ENCODE peak calls at places on chromosomes 6 and 20, in four cellular contexts. A is HS-5, P is endothelial cell, L is GM12864. B is an unnamed sample.

GRCh38 chr20:4999788-5000187 is 1.5 kb downstream of the SLC23A2 start:
- DNase-seq in A (no peak), P (no peak), L (no peak), B (no peak)

GRCh38 chr20:58481541-58482021 is 33.6 kb downstream of the APCDD1L start:
- DNase-seq in A (no peak), P (peak; percentile 86), L (no peak), B (peak; percentile 53)

GRCh38 chr6:42010909-42011308 is 39.4 kb upstream of the TAF8 start:
- DNase-seq in A (no peak), P (no peak), L (no peak), B (no peak)

GRCh38 chr6:95227301-95227700 is 350.0 kb upstream of the MANEA start:
- DNase-seq in A (no peak), P (no peak), L (no peak), B (no peak)

GRCh38 chr20:31721408-31722332 is 998 bp downstream of the BCL2L1 start:
- DNase-seq in A (no peak), P (no peak), L (no peak), B (no peak)

GRCh38 chr20:53578492-53579222 is 15.0 kb downstream of the ZNF217 start:
- DNase-seq in A (peak; percentile 100), P (peak; percentile 71), L (peak; percentile 77), B (peak; percentile 72)

GRCh38 chr6:132126150-132126549 is 175.0 kb upstream of the CCN2 start:
- DNase-seq in A (no peak), P (no peak), L (no peak), B (no peak)

GRCh38 chr6:75409928-75410327 is 83.7 kb downstream of the FILIP1 start:
- DNase-seq in A (peak; percentile 39), P (no peak), L (no peak), B (no peak)

GRCh38 chr6:116010400-116011095 is 50.1 kb downstream of the FRK start:
- DNase-seq in A (peak; percentile 32), P (peak; percentile 64), L (no peak), B (peak; percentile 61)

GRCh38 chr6:36683145-36683655 is 4.7 kb downstream of the CDKN1A start:
- DNase-seq in A (no peak), P (no peak), L (no peak), B (no peak)

GRCh38 chr20:19628570-19629134 is 129.4 kb upstream of the RIN2 start:
- DNase-seq in A (peak; percentile 13), P (peak; percentile 83), L (peak; percentile 50), B (peak; percentile 74)

GRCh38 chr20:36465109-36466080 is 75.9 kb upstream of the MYL9 start:
- DNase-seq in A (peak; percentile 92), P (peak; percentile 35), L (no peak), B (no peak)

GRCh38 chr6:120354452-120355098 is 979.7 kb downstream of the TBC1D32 start:
- DNase-seq in A (peak; percentile 25), P (no peak), L (no peak), B (no peak)

GRCh38 chr6:47206626-47207025 is 103.1 kb downstream of the TNFRSF21 start:
- DNase-seq in A (no peak), P (no peak), L (no peak), B (no peak)

GRCh38 chr20:7152071-7152470 is 384.6 kb downstream of the BMP2 start:
- DNase-seq in A (no peak), P (no peak), L (no peak), B (no peak)

GRCh38 chr6:10505529-10505928 is 15.6 kb upstream of the GCNT2 start:
- DNase-seq in A (no peak), P (no peak), L (no peak), B (no peak)

GRCh38 chr6:169186496-169187169 is 67.0 kb downstream of the THBS2 start:
- DNase-seq in A (no peak), P (no peak), L (no peak), B (no peak)

GRCh38 chr6:27873101-27874030 is 38.8 kb downstream of the OR2B2 start:
- DNase-seq in A (peak; percentile 80), P (peak; percentile 60), L (peak; percentile 85), B (no peak)

GRCh38 chr6:158604048-158604406 is 40.5 kb downstream of the DYNLT1 start:
- DNase-seq in A (no peak), P (no peak), L (no peak), B (no peak)

GRCh38 chr20:37356387-37356786 is 10.4 kb downstream of the SRC start:
- DNase-seq in A (no peak), P (no peak), L (no peak), B (no peak)

GRCh38 chr6:36609582-36609981 is 15.4 kb downstream of the SRSF3 start:
- DNase-seq in A (no peak), P (no peak), L (no peak), B (no peak)

GRCh38 chr6:88477411-88477810 is 311.3 kb upstream of the CNR1 start:
- DNase-seq in A (no peak), P (no peak), L (no peak), B (no peak)

GRCh38 chr20:34922654-34923381 is 32.8 kb downstream of the GSS start:
- DNase-seq in A (peak; percentile 78), P (no peak), L (no peak), B (no peak)

GRCh38 chr6:56382416-56382940 is 135.1 kb upstream of the COL21A1 start:
- DNase-seq in A (no peak), P (no peak), L (no peak), B (no peak)

GRCh38 chr6:19789100-19789805 is 47.9 kb upstream of the ID4 start:
- DNase-seq in A (no peak), P (no peak), L (no peak), B (no peak)

GRCh38 chr6:130482645-130483390 is 117.0 kb downstream of the TMEM200A start:
- DNase-seq in A (peak; percentile 84), P (no peak), L (no peak), B (no peak)

GRCh38 chr20:11323821-11324220 is 593.9 kb upstream of the BTBD3 start:
- DNase-seq in A (no peak), P (no peak), L (no peak), B (no peak)

GRCh38 chr6:148593813-148594170 is 153.0 kb upstream of the UST start:
- DNase-seq in A (no peak), P (no peak), L (no peak), B (no peak)

GRCh38 chr20:54173653-54174451 is at the start of gene CYP24A1:
- DNase-seq in A (no peak), P (peak; percentile 31), L (no peak), B (no peak)

GRCh38 chr20:46708172-46708860 is 1.1 kb upstream of the SLC2A10 start:
- DNase-seq in A (no peak), P (no peak), L (no peak), B (no peak)

GRCh38 chr6:91816335-91816734 is 1229.5 kb upstream of the MAP3K7 start:
- DNase-seq in A (no peak), P (no peak), L (no peak), B (no peak)

GRCh38 chr6:37141291-37142046 is 28.5 kb upstream of the PIM1 start:
- DNase-seq in A (no peak), P (no peak), L (no peak), B (no peak)